ENCODE peak calls at places on chromosomes 16 and 17, in six cellular contexts. B, J, F, U, C and T are unnamed samples.
A peak's percentile ranks its signal among the peaks of the same experiment; 100 is the strongest.

GRCh38 chr17:50027639-50028206 is 28.2 kb upstream of the ITGA3 start:
- DNase-seq in B (peak; percentile 35), J (no peak), U (peak; percentile 76), C (no peak), F (peak; percentile 92), T (no peak)

GRCh38 chr17:38798614-38799500 is 499 bp downstream of the PIP4K2B start:
- DNase-seq in B (peak; percentile 75), U (no peak), J (peak; percentile 27), C (peak; percentile 32), F (peak; percentile 94), T (peak; percentile 73)

GRCh38 chr16:84052071-84052622 is 9.6 kb upstream of the SLC38A8 start:
- DNase-seq in C (no peak), J (no peak), F (peak; percentile 67), B (peak; percentile 15), U (peak; percentile 4), T (no peak)

GRCh38 chr16:1525871-1526607 is 7.4 kb upstream of the TMEM204 start:
- DNase-seq in F (no peak), B (no peak), C (no peak), U (no peak), J (no peak), T (no peak)

GRCh38 chr16:46857261-46857962 is 26.4 kb upstream of the C16orf87 start:
- DNase-seq in C (peak; percentile 83), J (no peak), F (no peak), B (peak; percentile 42), U (no peak), T (no peak)

GRCh38 chr17:51703364-51704341 is 443.3 kb downstream of the UTP18 start:
- DNase-seq in J (no peak), U (peak; percentile 34), B (no peak), C (no peak), F (no peak), T (no peak)

GRCh38 chr17:8555062-8555461 is 75.5 kb downstream of the MYH10 start:
- DNase-seq in J (no peak), B (no peak), C (no peak), F (no peak), U (no peak), T (no peak)

GRCh38 chr16:85220125-85220839 is 108.0 kb upstream of the CIBAR2 start:
- DNase-seq in B (peak; percentile 81), J (no peak), C (peak; percentile 57), U (peak; percentile 84), F (no peak), T (no peak)

GRCh38 chr17:38728290-38728831 is 1.8 kb upstream of the CISD3 start:
- DNase-seq in J (peak; percentile 46), U (no peak), C (no peak), F (no peak), B (no peak), T (peak; percentile 81)

GRCh38 chr16:85800321-85800669 is 800 bp downstream of the COX4I1 start:
- DNase-seq in U (no peak), C (no peak), B (no peak), J (peak; percentile 18), F (no peak), T (no peak)

GRCh38 chr16:14628806-14629611 is 1.1 kb downstream of the PARN start:
- DNase-seq in J (no peak), U (no peak), C (no peak), B (no peak), F (no peak), T (no peak)

GRCh38 chr17:30858556-30859250 is 26.9 kb downstream of the ATAD5 start:
- DNase-seq in C (no peak), B (no peak), U (no peak), F (no peak), J (no peak), T (no peak)

GRCh38 chr17:77528516-77529327 is 388.0 kb downstream of the SEC14L1 start:
- DNase-seq in B (peak; percentile 87), C (peak; percentile 76), J (no peak), U (no peak), F (no peak), T (no peak)

GRCh38 chr16:30166202-30166902 is 17.1 kb upstream of the CORO1A start:
- DNase-seq in F (no peak), U (no peak), C (no peak), B (no peak), J (no peak), T (peak; percentile 18)

GRCh38 chr17:28982191-28982793 is 23.5 kb downstream of the SEZ6 start:
- DNase-seq in C (no peak), B (no peak), U (no peak), J (peak; percentile 17), F (no peak), T (peak; percentile 67)

GRCh38 chr17:27630607-27631408 is at the start of gene LGALS9:
- DNase-seq in F (no peak), U (no peak), B (no peak), J (no peak), C (no peak), T (peak; percentile 60)

GRCh38 chr17:80382446-80382845 is 32.5 kb upstream of the ENDOV start:
- DNase-seq in F (no peak), C (no peak), B (no peak), U (no peak), J (no peak), T (no peak)

GRCh38 chr17:41538565-41538991 is 10.5 kb upstream of the KRT19 start:
- DNase-seq in C (no peak), F (no peak), U (no peak), B (no peak), J (no peak), T (no peak)

GRCh38 chr16:22373662-22374310 is 633 bp downstream of the CDR2 start:
- DNase-seq in B (peak; percentile 84), C (no peak), U (peak; percentile 52), F (peak; percentile 88), J (peak; percentile 23), T (peak; percentile 46)

GRCh38 chr17:19720631-19721426 is 4.4 kb upstream of the SLC47A2 start:
- DNase-seq in F (no peak), U (no peak), J (no peak), B (no peak), C (no peak), T (no peak)